ENCODE peak calls at places on chromosome 9, in seven cellular contexts. One of them, this sample, is unnamed.
A peak's percentile ranks its signal among the peaks of the same experiment; 100 is the strongest.

GRCh38 chr9:87850405-87850804 is 32.3 kb upstream of the SPATA31E1 start:
- DNase-seq in ureter: no peak
- DNase-seq in T follicular helper cell: no peak
- DNase-seq in globus pallidus: no peak
- DNase-seq in AG09319: peak; percentile 65
- DNase-seq in BE2C: no peak
- DNase-seq in NCI-H2029: no peak
- DNase-seq in this sample: no peak

GRCh38 chr9:80208662-80209061 is 636.9 kb downstream of the TLE4 start:
- DNase-seq in globus pallidus: no peak
- DNase-seq in BE2C: no peak
- DNase-seq in ureter: no peak
- DNase-seq in T follicular helper cell: no peak
- DNase-seq in AG09319: no peak
- DNase-seq in NCI-H2029: no peak
- DNase-seq in this sample: no peak

GRCh38 chr9:23611874-23612273 is 214.2 kb downstream of the ELAVL2 start:
- DNase-seq in ureter: no peak
- DNase-seq in NCI-H2029: no peak
- DNase-seq in globus pallidus: no peak
- DNase-seq in T follicular helper cell: no peak
- DNase-seq in AG09319: no peak
- DNase-seq in BE2C: no peak
- DNase-seq in this sample: no peak

GRCh38 chr9:33510264-33511183 is 13.5 kb upstream of the ANKRD18B start:
- DNase-seq in BE2C: peak; percentile 73
- DNase-seq in ureter: peak; percentile 57
- DNase-seq in T follicular helper cell: peak; percentile 6
- DNase-seq in AG09319: no peak
- DNase-seq in NCI-H2029: peak; percentile 39
- DNase-seq in globus pallidus: peak; percentile 63
- DNase-seq in this sample: peak; percentile 50

GRCh38 chr9:135282001-135282731 is 194.7 kb downstream of the OLFM1 start:
- DNase-seq in ureter: peak; percentile 86
- DNase-seq in NCI-H2029: peak; percentile 94
- DNase-seq in BE2C: peak; percentile 89
- DNase-seq in AG09319: no peak
- DNase-seq in globus pallidus: peak; percentile 44
- DNase-seq in T follicular helper cell: peak; percentile 7
- DNase-seq in this sample: no peak

GRCh38 chr9:113516840-113517577 is 53.5 kb downstream of the RGS3 start:
- DNase-seq in ureter: no peak
- DNase-seq in T follicular helper cell: peak; percentile 12
- DNase-seq in AG09319: no peak
- DNase-seq in BE2C: no peak
- DNase-seq in NCI-H2029: no peak
- DNase-seq in globus pallidus: no peak
- DNase-seq in this sample: no peak

GRCh38 chr9:134366223-134367031 is 40.2 kb downstream of the RXRA start:
- DNase-seq in NCI-H2029: peak; percentile 79
- DNase-seq in AG09319: peak; percentile 85
- DNase-seq in ureter: peak; percentile 96
- DNase-seq in BE2C: peak; percentile 92
- DNase-seq in globus pallidus: peak; percentile 88
- DNase-seq in T follicular helper cell: no peak
- DNase-seq in this sample: peak; percentile 84

GRCh38 chr9:100489836-100490235 is 16.9 kb downstream of the TMEFF1 start:
- DNase-seq in ureter: no peak
- DNase-seq in globus pallidus: no peak
- DNase-seq in BE2C: no peak
- DNase-seq in NCI-H2029: no peak
- DNase-seq in T follicular helper cell: no peak
- DNase-seq in AG09319: no peak
- DNase-seq in this sample: no peak

GRCh38 chr9:136545065-136545965 is 533 bp downstream of the NOTCH1 start:
- DNase-seq in NCI-H2029: no peak
- DNase-seq in globus pallidus: no peak
- DNase-seq in T follicular helper cell: peak; percentile 33
- DNase-seq in ureter: peak; percentile 65
- DNase-seq in BE2C: no peak
- DNase-seq in AG09319: no peak
- DNase-seq in this sample: no peak

GRCh38 chr9:25678147-25678666 is at the start of gene TUSC1:
- DNase-seq in ureter: peak; percentile 91
- DNase-seq in T follicular helper cell: no peak
- DNase-seq in NCI-H2029: no peak
- DNase-seq in BE2C: peak; percentile 94
- DNase-seq in globus pallidus: peak; percentile 85
- DNase-seq in AG09319: no peak
- DNase-seq in this sample: peak; percentile 48